ENCODE peak calls at places on chromosomes 13 and 19, in six cellular contexts. J is prostate gland, P is Panc1, G is suprapubic skin, E is sigmoid colon, B is HCT116. F is an unnamed sample.

GRCh38 chr13:110030394-110030928 is 244.1 kb upstream of the IRS2 start:
- DNase-seq in J (no peak), P (no peak), G (no peak), E (no peak), B (no peak), F (no peak)

GRCh38 chr13:65841156-65841555 is 1389.0 kb downstream of the PCDH9 start:
- DNase-seq in J (no peak), P (no peak), G (no peak), E (no peak), B (no peak), F (no peak)

GRCh38 chr13:75489502-75490263 is 7.7 kb upstream of the TBC1D4 start:
- DNase-seq in J (no peak), P (no peak), G (no peak), E (no peak), B (no peak), F (peak; percentile 35)

GRCh38 chr19:6736917-6737283 is 480 bp downstream of the GPR108 start:
- DNase-seq in J (no peak), P (no peak), G (no peak), E (no peak), B (no peak), F (no peak)

GRCh38 chr13:103510007-103510406 is 443.8 kb upstream of the SLC10A2 start:
- DNase-seq in J (no peak), P (no peak), G (no peak), E (no peak), B (no peak), F (no peak)

GRCh38 chr19:1130801-1131717 is 27.3 kb downstream of the GPX4 start:
- DNase-seq in J (no peak), P (no peak), G (no peak), E (no peak), B (no peak), F (peak; percentile 46)

GRCh38 chr19:45306522-45307027 is 16.1 kb downstream of the CKM start:
- DNase-seq in J (no peak), P (no peak), G (no peak), E (no peak), B (no peak), F (no peak)

GRCh38 chr13:48232420-48233096 is 448 bp upstream of the ITM2B start:
- DNase-seq in J (peak; percentile 47), P (no peak), G (peak; percentile 77), E (peak; percentile 72), B (no peak), F (peak; percentile 35)

GRCh38 chr13:60282708-60283107 is 114.3 kb upstream of the TDRD3 start:
- DNase-seq in J (no peak), P (no peak), G (no peak), E (no peak), B (no peak), F (no peak)

GRCh38 chr13:27858046-27858445 is 61.8 kb upstream of the PDX1 start:
- DNase-seq in J (no peak), P (no peak), G (no peak), E (no peak), B (no peak), F (no peak)

GRCh38 chr13:97561182-97561581 is 127.2 kb downstream of the RAP2A start:
- DNase-seq in J (no peak), P (no peak), G (no peak), E (no peak), B (no peak), F (no peak)

GRCh38 chr19:58350001-58350801 is 3.1 kb downstream of the A1BG start:
- DNase-seq in J (no peak), P (no peak), G (no peak), E (no peak), B (no peak), F (no peak)

GRCh38 chr13:35648109-35648508 is 171.6 kb upstream of the MAB21L1 start:
- DNase-seq in J (no peak), P (no peak), G (no peak), E (no peak), B (no peak), F (no peak)

GRCh38 chr13:111789420-111789819 is 277.5 kb upstream of the SOX1 start:
- DNase-seq in J (no peak), P (no peak), G (no peak), E (no peak), B (no peak), F (no peak)

GRCh38 chr13:43167058-43167457 is 143.7 kb downstream of the DNAJC15 start:
- DNase-seq in J (no peak), P (no peak), G (no peak), E (no peak), B (no peak), F (no peak)

GRCh38 chr13:28179974-28180373 is 41.6 kb downstream of the PAN3 start:
- DNase-seq in J (no peak), P (no peak), G (no peak), E (no peak), B (no peak), F (no peak)

DNA sequence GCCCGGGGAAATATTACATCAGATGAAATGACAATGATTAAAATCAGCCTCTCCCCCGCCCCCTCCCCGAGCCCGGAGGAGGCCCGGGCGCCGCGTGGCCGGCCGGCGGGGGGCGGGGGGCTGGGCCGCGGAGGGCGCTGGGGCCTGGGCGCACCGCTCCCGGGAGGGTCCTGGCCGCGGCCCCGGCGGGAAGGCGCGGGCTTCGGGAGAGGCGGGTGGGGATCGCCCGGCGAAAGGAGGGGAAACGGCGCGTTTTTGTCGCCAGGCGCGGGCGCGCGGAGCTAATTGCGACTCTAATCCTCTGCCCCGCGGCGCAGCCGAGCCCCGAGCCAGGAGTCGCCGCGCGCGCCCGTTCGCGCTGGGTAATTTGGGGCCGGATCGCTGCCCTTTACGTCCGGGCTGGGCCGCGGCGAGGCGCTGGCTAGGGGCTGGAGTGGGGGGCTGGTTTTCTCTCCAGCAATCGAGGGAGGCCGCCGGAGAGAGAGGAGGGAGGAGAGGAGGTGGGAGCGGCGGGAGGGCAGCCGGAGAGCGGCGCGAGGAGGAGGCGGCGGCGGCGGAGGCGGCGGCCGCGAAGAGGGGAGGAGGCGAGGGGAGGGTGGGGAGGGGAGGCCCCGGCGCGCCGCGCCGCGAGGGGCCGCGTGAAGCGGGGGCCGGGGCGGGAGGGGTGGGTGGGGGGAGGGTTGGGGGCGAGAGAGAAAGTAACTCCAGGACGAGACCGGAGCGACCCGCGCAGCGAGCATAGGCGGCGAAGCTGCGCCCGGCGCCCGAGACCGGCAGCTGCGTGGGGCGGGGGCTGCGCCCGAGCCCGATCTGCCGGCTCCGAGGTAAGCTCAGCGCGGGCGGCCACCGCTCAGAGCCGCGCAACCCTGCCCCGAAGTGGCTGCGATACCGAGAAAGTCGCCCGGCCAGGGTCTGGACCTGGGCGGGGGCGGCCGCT is at the start of gene KCTD15:
- DNase-seq in J (no peak), P (no peak), G (no peak), E (no peak), B (no peak), F (peak; percentile 51)
- TF ChIP-seq POLR2AphosphoS5 in J (no peak), P (no peak), G (no peak), E (no peak), B (no peak), F (no peak)

GRCh38 chr19:5259750-5260149 is 80.9 kb downstream of the PTPRS start:
- DNase-seq in J (no peak), P (no peak), G (no peak), E (no peak), B (no peak), F (no peak)
- H3K4me1 ChIP-seq in J (peaks cover 17% of the 10 kb centered on the region), P (no peaks in the 10 kb centered on the region), G (peaks cover 17% of the 10 kb centered on the region), E (no peaks in the 10 kb centered on the region), B (peaks cover 11% of the 10 kb centered on the region), F (no peaks in the 10 kb centered on the region)

GRCh38 chr19:47487551-47488515 is 3.8 kb upstream of the KPTN start:
- DNase-seq in J (no peak), P (no peak), G (peak; percentile 61), E (peak; percentile 61), B (no peak), F (no peak)
- H3K27ac ChIP-seq in J (no peak overlapping the region), P (no peak overlapping the region), G (no peak overlapping the region), E (no peak overlapping the region), B (no peak overlapping the region), F (no peak overlapping the region)

DNA sequence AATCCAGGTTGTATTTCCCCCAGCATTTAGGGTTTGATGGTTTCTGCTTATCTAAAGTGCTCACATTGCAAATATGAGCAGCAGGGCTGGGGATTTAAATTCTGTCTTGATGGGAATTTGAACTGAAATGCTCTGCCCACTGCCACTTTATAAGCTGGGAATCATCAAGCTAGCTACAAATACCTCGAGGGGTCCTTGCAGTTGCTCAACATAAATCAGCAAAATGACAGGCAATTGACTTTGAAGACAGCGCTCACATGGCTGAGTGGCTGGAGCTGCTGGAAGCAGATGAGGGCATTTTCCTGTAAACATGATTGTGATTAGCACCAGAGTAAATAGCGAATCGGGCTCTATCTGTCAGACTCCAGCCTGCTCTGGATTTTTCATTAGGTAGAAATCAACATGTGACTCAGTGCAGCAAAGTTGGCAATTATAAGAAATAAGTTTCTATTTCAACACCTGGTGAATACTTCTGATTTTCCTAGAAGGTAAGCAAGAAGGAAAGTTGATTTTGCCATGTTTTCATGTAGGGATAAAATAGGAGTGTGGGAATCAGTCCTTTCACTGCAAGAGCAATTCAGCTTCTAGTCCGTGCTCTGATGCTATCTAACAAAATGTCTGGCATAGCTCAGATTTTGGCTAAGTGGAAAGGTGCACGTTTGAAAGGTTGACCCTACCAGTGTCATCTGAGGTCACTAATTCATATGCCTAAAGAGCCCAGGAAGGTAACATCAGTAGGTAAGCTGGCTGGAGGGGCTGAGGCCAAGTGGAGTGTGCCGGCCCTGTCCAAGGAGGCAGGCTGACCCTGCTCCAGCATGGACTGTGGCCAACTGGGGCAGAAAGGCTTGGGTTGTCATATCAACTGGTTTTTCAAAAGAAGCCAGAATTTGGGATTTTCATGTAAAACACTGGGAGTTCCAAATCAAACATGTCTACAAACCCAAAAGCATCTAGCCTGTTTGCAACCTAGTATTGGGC is 39.1 kb upstream of the MEDAG start:
- DNase-seq in J (no peak), P (no peak), G (no peak), E (no peak), B (no peak), F (no peak)
- TF ChIP-seq POLR2AphosphoS5 in J (no peak), P (no peak), G (no peak), E (no peak), B (no peak), F (no peak)